ENCODE peak calls at places on chromosome 19, in four cellular contexts. G is nephron progenitor cell, K is AG09319, A is epithelial cell of esophagus. J is an unnamed sample.

GRCh38 chr19:29702161-29702957 is 12.7 kb downstream of the C19orf12 start:
- DNase-seq in G (no peak), K (no peak), A (no peak), J (no peak)

GRCh38 chr19:41175825-41176734 is 16.9 kb upstream of the CYP2S1 start:
- DNase-seq in G (peak; percentile 37), K (peak; percentile 53), A (peak; percentile 90), J (no peak)

GRCh38 chr19:3573162-3573857 is 566 bp downstream of the HMG20B start:
- DNase-seq in G (peak; percentile 54), K (no peak), A (no peak), J (no peak)

GRCh38 chr19:35725216-35725861 is 7.5 kb downstream of the KMT2B start:
- DNase-seq in G (no peak), K (no peak), A (no peak), J (no peak)

GRCh38 chr19:39321832-39322176 is 1.1 kb upstream of the LRFN1 start:
- DNase-seq in G (no peak), K (no peak), A (no peak), J (no peak)

GRCh38 chr19:35135389-35135909 is 590 bp upstream of the LGI4 start:
- DNase-seq in G (peak; percentile 93), K (no peak), A (peak; percentile 64), J (peak; percentile 92)

GRCh38 chr19:30711296-30711695 is 339.1 kb downstream of the ZNF536 start:
- DNase-seq in G (peak; percentile 58), K (no peak), A (no peak), J (no peak)

GRCh38 chr19:40266111-40266510 is 19.0 kb downstream of the AKT2 start:
- DNase-seq in G (no peak), K (no peak), A (no peak), J (no peak)

GRCh38 chr19:38265213-38265861 is 964 bp downstream of the SPINT2 start:
- DNase-seq in G (no peak), K (no peak), A (peak; percentile 66), J (no peak)

GRCh38 chr19:38453596-38453995 is 20.1 kb downstream of the RYR1 start:
- DNase-seq in G (no peak), K (no peak), A (no peak), J (no peak)

GRCh38 chr19:48987323-48987722 is 5.8 kb downstream of the GYS1 start:
- DNase-seq in G (no peak), K (no peak), A (no peak), J (no peak)
- TF ChIP-seq CTCF in G (no peak), K (no peak), A (no peak), J (no peak)

DNA sequence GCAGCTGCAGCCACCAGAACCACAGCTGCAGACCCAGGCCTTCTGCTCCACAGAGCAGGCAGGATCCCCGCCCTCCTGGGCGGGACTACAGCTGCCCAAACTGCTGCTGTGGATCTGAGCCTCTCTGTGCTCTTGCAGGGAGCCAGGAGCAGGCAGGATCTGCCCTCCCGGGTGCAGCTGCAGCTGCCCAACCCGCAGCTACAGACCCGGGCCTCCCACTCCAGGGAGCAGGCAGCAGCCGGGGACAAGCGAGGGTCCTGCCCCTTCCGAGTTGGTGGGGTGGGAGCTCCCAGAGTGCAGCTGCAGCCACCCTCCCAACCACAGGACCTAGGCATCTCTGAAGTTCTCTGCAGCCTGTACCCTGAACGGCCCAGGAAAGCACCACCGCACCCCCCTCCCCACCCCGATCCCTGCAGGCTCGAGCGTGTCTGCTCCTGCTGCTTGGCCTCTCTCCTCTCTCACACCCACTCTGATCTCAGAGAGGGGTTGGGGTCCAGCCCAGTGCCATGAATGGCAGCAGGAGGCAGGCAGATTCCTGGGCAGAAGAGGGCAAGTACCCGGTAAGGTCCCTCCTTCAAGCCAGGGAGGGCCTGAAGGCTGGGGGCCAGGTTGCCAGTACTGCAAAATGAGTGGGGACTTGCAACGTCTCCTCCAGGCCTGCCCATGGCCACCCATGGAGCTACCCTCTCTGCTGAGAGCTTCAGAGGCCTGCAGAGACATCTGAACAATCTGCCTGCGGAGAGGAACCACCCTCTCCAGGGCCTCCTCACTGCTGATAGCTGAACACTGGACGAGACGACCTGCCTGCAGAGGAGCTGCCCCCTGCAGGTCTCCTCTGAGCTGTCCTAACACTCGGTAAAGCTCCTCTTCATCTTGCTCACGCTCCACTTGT is 16.4 kb upstream of the EMP3 start:
- DNase-seq in G (no peak), K (no peak), A (peak; percentile 36), J (no peak)
- TF ChIP-seq CTCF in G (no peak), K (peak; percentile 6), A (peak; percentile 35), J (no peak)

GRCh38 chr19:46489445-46490272 is 6.0 kb downstream of the PNMA8B start:
- DNase-seq in G (peak; percentile 65), K (no peak), A (peak; percentile 29), J (peak; percentile 48)
- TF ChIP-seq CTCF in G (peak; percentile 32), K (peak; percentile 46), A (peak; percentile 11), J (peak; percentile 0)

GRCh38 chr19:58519087-58519354 is 589 bp downstream of the ZBTB45 start:
- DNase-seq in G (peak; percentile 74), K (peak; percentile 28), A (peak; percentile 81), J (peak; percentile 64)
- TF ChIP-seq CTCF in G (no peak), K (peak; percentile 83), A (peak; percentile 79), J (peak; percentile 28)

GRCh38 chr19:55116232-55117062 is 990 bp downstream of the PPP1R12C start:
- DNase-seq in G (peak; percentile 15), K (no peak), A (peak; percentile 47), J (peak; percentile 79)
- TF ChIP-seq CTCF in G (no peak), K (no peak), A (no peak), J (no peak)

GRCh38 chr19:37172368-37173366 is at the start of gene ZNF585A:
- DNase-seq in G (peak; percentile 78), K (peak; percentile 90), A (peak; percentile 98), J (peak; percentile 82)
- TF ChIP-seq CTCF in G (no peak), K (peak; percentile 31), A (peak; percentile 38), J (no peak)

GRCh38 chr19:1767464-1767933 is 14.2 kb downstream of the ONECUT3 start:
- DNase-seq in G (peak; percentile 84), K (no peak), A (no peak), J (peak; percentile 92)

GRCh38 chr19:1766800-1767352 is 13.6 kb downstream of the ONECUT3 start:
- DNase-seq in G (no peak), K (no peak), A (no peak), J (no peak)

GRCh38 chr19:1769645-1769985 is 16.3 kb downstream of the ONECUT3 start:
- DNase-seq in G (no peak), K (no peak), A (no peak), J (no peak)

GRCh38 chr19:1768918-1769644 is 15.8 kb downstream of the ONECUT3 start:
- DNase-seq in G (no peak), K (no peak), A (no peak), J (no peak)

DNA sequence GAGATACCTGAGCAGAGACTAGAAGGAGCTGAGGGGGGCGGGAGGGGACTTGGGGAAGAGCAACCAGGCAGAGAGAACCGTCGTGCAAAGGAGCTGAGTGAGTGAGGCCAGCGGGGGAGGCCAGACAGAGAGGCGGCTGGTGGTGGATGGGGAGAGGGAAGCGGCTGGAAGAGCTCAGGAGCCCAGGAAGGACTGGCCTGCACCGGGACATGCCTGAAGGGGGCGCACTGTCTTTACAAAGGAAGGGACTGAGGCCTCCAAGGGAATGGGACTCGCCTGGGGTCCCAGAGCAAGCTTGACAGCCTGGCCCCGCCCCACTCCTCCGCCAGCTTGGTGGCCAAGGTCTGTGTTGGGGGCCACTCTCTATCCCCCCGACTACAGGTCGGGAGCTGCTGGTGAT is 14.9 kb downstream of the ONECUT3 start:
- DNase-seq in G (peak; percentile 73), K (no peak), A (no peak), J (no peak)
- TF ChIP-seq CTCF in G (peak; percentile 33), K (peak; percentile 5), A (peak; percentile 15), J (no peak)

GRCh38 chr19:50679177-50680125 is 30.2 kb downstream of the C19orf81 start:
- DNase-seq in G (peak; percentile 84), K (peak; percentile 19), A (peak; percentile 21), J (peak; percentile 98)
- TF ChIP-seq CTCF in G (no peak), K (no peak), A (no peak), J (no peak)

DNA sequence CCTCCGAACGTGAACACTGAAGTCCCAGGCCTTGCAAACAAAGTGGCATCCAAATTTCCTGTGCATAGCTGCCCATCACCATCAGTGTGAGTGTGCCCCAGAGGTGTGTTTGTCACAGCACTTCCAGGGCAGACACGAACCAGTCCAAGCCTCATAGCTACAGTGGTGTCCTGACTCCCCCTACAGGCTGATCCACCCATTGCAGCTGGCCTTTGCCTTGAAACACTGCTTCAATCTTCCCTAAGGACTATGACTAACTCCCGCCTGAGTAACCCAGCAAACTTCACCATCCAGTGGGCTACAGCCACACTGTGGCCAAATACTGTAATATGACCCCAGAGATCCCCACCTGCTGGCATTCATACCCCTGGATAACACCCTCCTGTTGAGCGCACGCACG is 3.9 kb downstream of the ZNF266 start:
- DNase-seq in G (peak; percentile 36), K (no peak), A (peak; percentile 53), J (no peak)
- TF ChIP-seq CTCF in G (peak; percentile 39), K (peak; percentile 50), A (peak; percentile 52), J (no peak)

GRCh38 chr19:18320865-18321728 is 1.8 kb downstream of the LSM4 start:
- DNase-seq in G (no peak), K (no peak), A (no peak), J (no peak)

GRCh38 chr19:18319591-18320135 is 3.2 kb downstream of the LSM4 start:
- DNase-seq in G (no peak), K (no peak), A (no peak), J (no peak)

GRCh38 chr19:18321729-18322091 is 1.2 kb downstream of the LSM4 start:
- DNase-seq in G (no peak), K (no peak), A (no peak), J (no peak)

GRCh38 chr19:18322318-18322758 is 538 bp downstream of the LSM4 start:
- DNase-seq in G (peak; percentile 57), K (no peak), A (peak; percentile 44), J (peak; percentile 60)

GRCh38 chr19:18322759-18323460 is at the start of gene LSM4:
- DNase-seq in G (peak; percentile 99), K (peak; percentile 85), A (peak; percentile 99), J (peak; percentile 99)
- TF ChIP-seq CTCF in G (no peak), K (peak; percentile 16), A (peak; percentile 55), J (peak; percentile 47)